ENCODE peak calls at places on chromosomes 7 and 10, in four cellular contexts. One of them, this sample, is unnamed.

GRCh38 chr10:118551535-118552100 is 43.8 kb downstream of the PRLHR start:
- DNase-seq in hepatocyte: no peak
- DNase-seq in A673: no peak
- DNase-seq in fibroblast of lung: no peak
- DNase-seq in this sample: no peak

GRCh38 chr10:129040377-129040776 is 426.7 kb upstream of the MGMT start:
- DNase-seq in hepatocyte: no peak
- DNase-seq in fibroblast of lung: no peak
- DNase-seq in A673: no peak
- DNase-seq in this sample: no peak

GRCh38 chr7:115631782-115632181 is 398.8 kb downstream of the TFEC start:
- DNase-seq in hepatocyte: peak; percentile 9
- DNase-seq in fibroblast of lung: no peak
- DNase-seq in A673: no peak
- DNase-seq in this sample: no peak

GRCh38 chr7:24737281-24737680 is 20.0 kb downstream of the GSDME start:
- DNase-seq in hepatocyte: no peak
- DNase-seq in fibroblast of lung: peak; percentile 18
- DNase-seq in A673: no peak
- DNase-seq in this sample: no peak

GRCh38 chr7:23633417-23633816 is 36.2 kb downstream of the CCDC126 start:
- DNase-seq in fibroblast of lung: no peak
- DNase-seq in A673: no peak
- DNase-seq in hepatocyte: no peak
- DNase-seq in this sample: no peak

GRCh38 chr10:114537791-114538543 is 120.1 kb downstream of the ABLIM1 start:
- DNase-seq in hepatocyte: no peak
- DNase-seq in A673: peak; percentile 27
- DNase-seq in fibroblast of lung: no peak
- DNase-seq in this sample: no peak

GRCh38 chr10:124705817-124706461 is 38.2 kb downstream of the FAM53B start:
- DNase-seq in A673: no peak
- DNase-seq in hepatocyte: no peak
- DNase-seq in fibroblast of lung: no peak
- DNase-seq in this sample: no peak

GRCh38 chr10:34815174-34816066 is at the start of gene PARD3:
- DNase-seq in hepatocyte: peak; percentile 88
- DNase-seq in A673: peak; percentile 79
- DNase-seq in fibroblast of lung: peak; percentile 63
- DNase-seq in this sample: no peak

GRCh38 chr10:17056781-17057191 is 72.8 kb downstream of the CUBN start:
- DNase-seq in hepatocyte: no peak
- DNase-seq in A673: no peak
- DNase-seq in fibroblast of lung: peak; percentile 73
- DNase-seq in this sample: no peak

GRCh38 chr10:103740683-103741082 is 114.7 kb downstream of the SH3PXD2A start:
- DNase-seq in hepatocyte: no peak
- DNase-seq in A673: peak; percentile 39
- DNase-seq in fibroblast of lung: no peak
- DNase-seq in this sample: no peak

GRCh38 chr7:32564542-32564941 is 69.3 kb downstream of the AVL9 start:
- DNase-seq in fibroblast of lung: no peak
- DNase-seq in hepatocyte: no peak
- DNase-seq in A673: peak; percentile 83
- DNase-seq in this sample: peak; percentile 88

GRCh38 chr10:89805599-89806013 is 104.2 kb downstream of the KIF20B start:
- DNase-seq in hepatocyte: no peak
- DNase-seq in fibroblast of lung: no peak
- DNase-seq in A673: no peak
- DNase-seq in this sample: no peak

GRCh38 chr7:28572321-28573058 is 160.2 kb downstream of the CREB5 start:
- DNase-seq in hepatocyte: no peak
- DNase-seq in A673: peak; percentile 73
- DNase-seq in fibroblast of lung: no peak
- DNase-seq in this sample: no peak

GRCh38 chr7:18117482-18117881 is 89.8 kb upstream of the PRPS1L1 start:
- DNase-seq in hepatocyte: no peak
- DNase-seq in A673: no peak
- DNase-seq in fibroblast of lung: peak; percentile 94
- DNase-seq in this sample: no peak

GRCh38 chr7:31080112-31080511 is 28.0 kb downstream of the ADCYAP1R1 start:
- DNase-seq in hepatocyte: no peak
- DNase-seq in A673: no peak
- DNase-seq in fibroblast of lung: no peak
- DNase-seq in this sample: no peak

GRCh38 chr7:130974169-130974568 is 240.2 kb upstream of the KLF14 start:
- DNase-seq in fibroblast of lung: no peak
- DNase-seq in A673: no peak
- DNase-seq in hepatocyte: no peak
- DNase-seq in this sample: no peak

GRCh38 chr7:112204072-112204775 is 2.0 kb downstream of the DOCK4 start:
- DNase-seq in fibroblast of lung: no peak
- DNase-seq in hepatocyte: no peak
- DNase-seq in A673: peak; percentile 54
- DNase-seq in this sample: no peak

GRCh38 chr7:77746164-77746823 is 50.0 kb downstream of the RSBN1L start:
- DNase-seq in fibroblast of lung: no peak
- DNase-seq in hepatocyte: no peak
- DNase-seq in A673: no peak
- DNase-seq in this sample: no peak

GRCh38 chr10:28135258-28135657 is 136.4 kb upstream of the ODAD2 start:
- DNase-seq in hepatocyte: no peak
- DNase-seq in fibroblast of lung: no peak
- DNase-seq in A673: no peak
- DNase-seq in this sample: no peak

GRCh38 chr7:99270702-99271101 is 1.9 kb upstream of the MYH16 start:
- DNase-seq in hepatocyte: no peak
- DNase-seq in fibroblast of lung: no peak
- DNase-seq in A673: no peak
- DNase-seq in this sample: no peak

GRCh38 chr7:106704000-106704840 is 43.3 kb upstream of the CCDC71L start:
- DNase-seq in fibroblast of lung: no peak
- DNase-seq in hepatocyte: no peak
- DNase-seq in A673: no peak
- DNase-seq in this sample: no peak

GRCh38 chr7:963236-964078 is 9.0 kb upstream of the ADAP1 start:
- DNase-seq in fibroblast of lung: no peak
- DNase-seq in hepatocyte: no peak
- DNase-seq in A673: no peak
- DNase-seq in this sample: no peak

GRCh38 chr7:4850262-4850795 is 11.5 kb downstream of the PAPOLB start:
- DNase-seq in fibroblast of lung: no peak
- DNase-seq in A673: no peak
- DNase-seq in hepatocyte: no peak
- DNase-seq in this sample: no peak

GRCh38 chr7:86733783-86734182 is 90.1 kb downstream of the GRM3 start:
- DNase-seq in A673: peak; percentile 16
- DNase-seq in fibroblast of lung: peak; percentile 24
- DNase-seq in hepatocyte: no peak
- DNase-seq in this sample: no peak

GRCh38 chr7:115008465-115009114 is 86.7 kb downstream of the MDFIC start:
- DNase-seq in A673: peak; percentile 73
- DNase-seq in fibroblast of lung: peak; percentile 76
- DNase-seq in hepatocyte: peak; percentile 5
- DNase-seq in this sample: peak; percentile 6

GRCh38 chr7:40760997-40761396 is 626.2 kb downstream of the SUGCT start:
- DNase-seq in hepatocyte: no peak
- DNase-seq in A673: no peak
- DNase-seq in fibroblast of lung: no peak
- DNase-seq in this sample: no peak

GRCh38 chr10:21020545-21020944 is 123.4 kb upstream of the NEBL start:
- DNase-seq in hepatocyte: peak; percentile 19
- DNase-seq in A673: peak; percentile 58
- DNase-seq in fibroblast of lung: no peak
- DNase-seq in this sample: no peak

GRCh38 chr10:63515002-63515763 is 6.0 kb upstream of the REEP3 start:
- DNase-seq in hepatocyte: peak; percentile 8
- DNase-seq in A673: peak; percentile 43
- DNase-seq in fibroblast of lung: peak; percentile 81
- DNase-seq in this sample: no peak

GRCh38 chr7:2785071-2785500 is 59.0 kb downstream of the GNA12 start:
- DNase-seq in hepatocyte: no peak
- DNase-seq in A673: no peak
- DNase-seq in fibroblast of lung: peak; percentile 96
- DNase-seq in this sample: peak; percentile 59

GRCh38 chr7:12716134-12716667 is 28.8 kb downstream of the ARL4A start:
- DNase-seq in fibroblast of lung: no peak
- DNase-seq in A673: no peak
- DNase-seq in hepatocyte: no peak
- DNase-seq in this sample: no peak

GRCh38 chr7:96649981-96650380 is 59.7 kb downstream of the SEM1 start:
- DNase-seq in hepatocyte: no peak
- DNase-seq in fibroblast of lung: peak; percentile 40
- DNase-seq in A673: no peak
- DNase-seq in this sample: no peak

GRCh38 chr10:81213360-81213759 is 661.6 kb upstream of the NRG3 start:
- DNase-seq in A673: no peak
- DNase-seq in hepatocyte: no peak
- DNase-seq in fibroblast of lung: no peak
- DNase-seq in this sample: no peak

GRCh38 chr7:158646766-158647474 is 57.7 kb downstream of the NCAPG2 start:
- DNase-seq in A673: peak; percentile 34
- DNase-seq in hepatocyte: no peak
- DNase-seq in fibroblast of lung: no peak
- DNase-seq in this sample: no peak

GRCh38 chr10:133159950-133160812 is at the start of gene KNDC1:
- DNase-seq in hepatocyte: peak; percentile 79
- DNase-seq in A673: no peak
- DNase-seq in fibroblast of lung: peak; percentile 23
- DNase-seq in this sample: no peak

GRCh38 chr7:30650455-30650854 is 31.8 kb downstream of the CRHR2 start:
- DNase-seq in hepatocyte: no peak
- DNase-seq in fibroblast of lung: no peak
- DNase-seq in A673: no peak
- DNase-seq in this sample: no peak

DNA sequence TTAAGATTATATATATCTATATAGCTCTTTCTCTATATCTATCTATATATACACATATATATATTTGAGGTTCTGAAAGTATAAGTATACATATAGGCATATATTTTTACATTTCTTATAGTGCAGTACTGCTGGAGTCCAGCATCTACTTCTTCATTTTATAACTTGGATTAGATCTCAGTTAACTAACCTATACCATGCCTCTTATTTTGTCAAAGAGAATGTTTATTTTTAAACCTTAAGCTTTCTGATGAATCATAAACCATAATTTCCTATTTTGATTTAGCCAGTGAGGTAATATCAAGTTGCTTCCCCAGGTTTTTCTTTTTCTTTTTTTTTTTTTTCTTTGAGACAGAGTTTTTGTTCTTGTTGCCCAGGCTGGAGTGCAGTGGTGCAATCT is 8.1 kb downstream of the ZNF32 start:
- DNase-seq in hepatocyte: no peak
- DNase-seq in fibroblast of lung: no peak
- DNase-seq in A673: no peak
- DNase-seq in this sample: no peak
- H3K9me3 ChIP-seq in hepatocyte: peaks cover 32% of the 10 kb centered on the region
- H3K9me3 ChIP-seq in fibroblast of lung: peaks cover 6% of the 10 kb centered on the region
- H3K9me3 ChIP-seq in A673: peaks cover 45% of the 10 kb centered on the region
- H3K9me3 ChIP-seq in this sample: peaks cover 2% of the 10 kb centered on the region

DNA sequence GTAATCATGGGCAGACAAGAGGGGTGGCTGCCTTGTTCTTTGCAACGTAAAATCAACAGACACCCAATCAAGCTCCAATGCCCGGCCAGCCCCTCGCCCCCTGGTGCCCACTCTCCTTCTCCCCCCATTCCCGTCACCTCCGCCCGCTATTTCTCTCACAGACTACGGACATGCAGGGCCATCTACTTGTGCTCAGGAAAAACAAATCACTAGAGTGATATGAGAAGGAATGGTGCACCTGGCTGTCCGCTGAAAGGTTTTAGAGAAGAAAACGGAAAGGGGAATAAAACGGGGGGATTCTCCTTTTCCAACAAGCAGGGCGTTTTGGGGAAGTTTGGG is 392 bp downstream of the GRM8 start:
- DNase-seq in fibroblast of lung: no peak
- DNase-seq in hepatocyte: no peak
- DNase-seq in A673: no peak
- DNase-seq in this sample: no peak
- TF ChIP-seq EZH2 in fibroblast of lung: peak; percentile 20
- TF ChIP-seq EZH2 in hepatocyte: peak; percentile 80
- TF ChIP-seq EZH2 in A673: peak; percentile 18
- TF ChIP-seq EZH2 in this sample: no peak

GRCh38 chr10:29412452-29413004 is 123.7 kb downstream of the LYZL1 start:
- DNase-seq in fibroblast of lung: no peak
- DNase-seq in A673: peak; percentile 49
- DNase-seq in hepatocyte: no peak
- DNase-seq in this sample: no peak

GRCh38 chr10:29411666-29412335 is 122.9 kb downstream of the LYZL1 start:
- DNase-seq in A673: peak; percentile 66
- DNase-seq in fibroblast of lung: no peak
- DNase-seq in hepatocyte: no peak
- DNase-seq in this sample: no peak

GRCh38 chr10:29408847-29409240 is 120.0 kb downstream of the LYZL1 start:
- DNase-seq in A673: no peak
- DNase-seq in hepatocyte: no peak
- DNase-seq in fibroblast of lung: no peak
- DNase-seq in this sample: no peak

GRCh38 chr10:29407280-29407858 is 118.5 kb downstream of the LYZL1 start:
- DNase-seq in A673: no peak
- DNase-seq in hepatocyte: no peak
- DNase-seq in fibroblast of lung: peak; percentile 9
- DNase-seq in this sample: no peak

DNA sequence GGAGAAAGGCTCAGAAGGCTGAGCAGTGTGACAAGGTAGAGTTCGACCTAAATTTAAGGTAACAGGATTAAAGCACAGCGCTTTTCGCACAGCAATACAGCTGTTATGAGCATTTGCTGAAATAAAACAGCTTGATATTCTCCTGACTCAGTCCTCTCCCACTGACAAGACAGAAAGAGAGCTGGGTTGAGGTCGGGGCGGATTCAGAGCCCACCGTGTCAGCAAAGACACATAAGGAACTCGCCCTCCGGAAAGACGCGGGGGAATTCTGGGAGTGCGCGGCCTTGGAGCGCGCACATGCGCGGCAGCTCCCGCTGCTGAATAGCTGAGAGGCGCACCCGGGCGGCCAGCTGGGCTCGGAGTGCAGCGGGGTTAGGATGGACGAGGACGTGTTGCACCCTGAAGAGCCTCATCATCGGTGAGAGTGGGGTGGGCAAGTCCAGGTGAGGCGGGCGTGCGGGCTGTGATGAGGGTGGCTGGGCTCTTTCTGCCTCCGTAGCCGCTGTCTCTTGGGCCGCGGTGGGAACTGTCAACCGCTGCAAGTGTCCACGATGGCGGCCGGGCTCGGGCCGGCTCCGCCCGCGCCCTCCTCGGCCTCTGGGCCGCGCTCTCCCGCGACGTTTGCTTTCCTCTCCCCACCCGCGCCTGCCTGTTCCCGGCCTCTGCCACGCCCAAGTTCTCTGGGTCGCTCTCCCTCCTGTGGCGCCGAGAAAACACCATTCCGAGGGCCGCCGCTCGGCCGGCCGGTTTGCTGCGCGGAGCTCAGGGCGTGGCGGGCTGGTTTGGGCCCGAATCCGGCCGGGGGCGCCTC is 120.6 kb downstream of the LYZL1 start:
- DNase-seq in fibroblast of lung: peak; percentile 74
- DNase-seq in hepatocyte: no peak
- DNase-seq in A673: peak; percentile 85
- DNase-seq in this sample: no peak
- H3K4me3 ChIP-seq in fibroblast of lung: peak overlapping the region; percentile 94
- H3K4me3 ChIP-seq in hepatocyte: no peak overlapping the region
- H3K4me3 ChIP-seq in A673: peak overlapping the region; percentile 85
- H3K4me3 ChIP-seq in this sample: peak overlapping the region; percentile 85

GRCh38 chr7:155182406-155182970 is 112.4 kb downstream of the HTR5A start:
- DNase-seq in A673: no peak
- DNase-seq in fibroblast of lung: no peak
- DNase-seq in hepatocyte: no peak
- DNase-seq in this sample: no peak
- H3K9me3 ChIP-seq in A673: peaks cover 25% of the 10 kb centered on the region
- H3K9me3 ChIP-seq in fibroblast of lung: no peaks in the 10 kb centered on the region
- H3K9me3 ChIP-seq in hepatocyte: no peaks in the 10 kb centered on the region
- H3K9me3 ChIP-seq in this sample: peaks cover 5% of the 10 kb centered on the region

This sample was measured in SK-N-MC.